ENCODE peak calls at places on chromosome 11, in seven cellular contexts. One of them, this sample, is unnamed. For H3K4me1, the result is how much of the 10 kb centered on the place peaks cover.

GRCh38 chr11:100727410-100727809 is 40.3 kb downstream of the ARHGAP42 start:
- DNase-seq in CD4-positive, CD25-positive, alpha-beta regulatory T cell: no peak
- DNase-seq in effector memory CD4-positive, alpha-beta T cell: no peak
- DNase-seq in GM23248: no peak
- DNase-seq in DND-41: no peak
- DNase-seq in H9: no peak
- DNase-seq in transverse colon: no peak
- DNase-seq in this sample: no peak

GRCh38 chr11:62233730-62234129 is 8.3 kb upstream of the SCGB1D2 start:
- DNase-seq in CD4-positive, CD25-positive, alpha-beta regulatory T cell: no peak
- DNase-seq in effector memory CD4-positive, alpha-beta T cell: no peak
- DNase-seq in GM23248: no peak
- DNase-seq in DND-41: no peak
- DNase-seq in H9: no peak
- DNase-seq in transverse colon: no peak
- DNase-seq in this sample: no peak

GRCh38 chr11:102243399-102243884 is 73.8 kb upstream of the BIRC3 start:
- DNase-seq in CD4-positive, CD25-positive, alpha-beta regulatory T cell: no peak
- DNase-seq in effector memory CD4-positive, alpha-beta T cell: no peak
- DNase-seq in GM23248: no peak
- DNase-seq in DND-41: no peak
- DNase-seq in H9: no peak
- DNase-seq in transverse colon: no peak
- DNase-seq in this sample: no peak

GRCh38 chr11:133785795-133786194 is 59.5 kb downstream of the SPATA19 start:
- DNase-seq in CD4-positive, CD25-positive, alpha-beta regulatory T cell: no peak
- DNase-seq in effector memory CD4-positive, alpha-beta T cell: no peak
- DNase-seq in GM23248: no peak
- DNase-seq in DND-41: no peak
- DNase-seq in H9: no peak
- DNase-seq in transverse colon: no peak
- DNase-seq in this sample: no peak

GRCh38 chr11:63510360-63511130 is 4.7 kb downstream of the LGALS12 start:
- DNase-seq in CD4-positive, CD25-positive, alpha-beta regulatory T cell: no peak
- DNase-seq in effector memory CD4-positive, alpha-beta T cell: no peak
- DNase-seq in GM23248: peak
- DNase-seq in DND-41: no peak
- DNase-seq in H9: no peak
- DNase-seq in transverse colon: no peak
- DNase-seq in this sample: no peak

GRCh38 chr11:78256962-78257361 is 68.2 kb downstream of the USP35 start:
- DNase-seq in CD4-positive, CD25-positive, alpha-beta regulatory T cell: no peak
- DNase-seq in effector memory CD4-positive, alpha-beta T cell: no peak
- DNase-seq in GM23248: peak
- DNase-seq in DND-41: no peak
- DNase-seq in H9: no peak
- DNase-seq in transverse colon: peak
- DNase-seq in this sample: no peak

GRCh38 chr11:96520939-96521338 is 131.1 kb downstream of the JRKL start:
- DNase-seq in CD4-positive, CD25-positive, alpha-beta regulatory T cell: no peak
- DNase-seq in effector memory CD4-positive, alpha-beta T cell: no peak
- DNase-seq in GM23248: no peak
- DNase-seq in DND-41: no peak
- DNase-seq in H9: no peak
- DNase-seq in transverse colon: no peak
- DNase-seq in this sample: no peak

GRCh38 chr11:116042125-116042524 is 537.9 kb upstream of the CADM1 start:
- DNase-seq in CD4-positive, CD25-positive, alpha-beta regulatory T cell: no peak
- DNase-seq in effector memory CD4-positive, alpha-beta T cell: no peak
- DNase-seq in GM23248: no peak
- DNase-seq in DND-41: no peak
- DNase-seq in H9: no peak
- DNase-seq in transverse colon: no peak
- DNase-seq in this sample: no peak

GRCh38 chr11:46380340-46381045 is 976 bp upstream of the MDK start:
- DNase-seq in CD4-positive, CD25-positive, alpha-beta regulatory T cell: peak
- DNase-seq in effector memory CD4-positive, alpha-beta T cell: peak
- DNase-seq in GM23248: peak
- DNase-seq in DND-41: peak
- DNase-seq in H9: peak
- DNase-seq in transverse colon: peak
- DNase-seq in this sample: peak

GRCh38 chr11:100512475-100512874 is 174.6 kb upstream of the ARHGAP42 start:
- DNase-seq in CD4-positive, CD25-positive, alpha-beta regulatory T cell: no peak
- DNase-seq in effector memory CD4-positive, alpha-beta T cell: no peak
- DNase-seq in GM23248: no peak
- DNase-seq in DND-41: no peak
- DNase-seq in H9: no peak
- DNase-seq in transverse colon: no peak
- DNase-seq in this sample: no peak

GRCh38 chr11:96219981-96220623 is 122.9 kb downstream of the MAML2 start:
- DNase-seq in CD4-positive, CD25-positive, alpha-beta regulatory T cell: no peak
- DNase-seq in effector memory CD4-positive, alpha-beta T cell: no peak
- DNase-seq in GM23248: peak
- DNase-seq in DND-41: peak
- DNase-seq in H9: no peak
- DNase-seq in transverse colon: no peak
- DNase-seq in this sample: no peak

GRCh38 chr11:3637201-3637600 is 4.6 kb downstream of the ART5 start:
- DNase-seq in CD4-positive, CD25-positive, alpha-beta regulatory T cell: no peak
- DNase-seq in effector memory CD4-positive, alpha-beta T cell: no peak
- DNase-seq in GM23248: no peak
- DNase-seq in DND-41: no peak
- DNase-seq in H9: no peak
- DNase-seq in transverse colon: no peak
- DNase-seq in this sample: no peak

GRCh38 chr11:61885166-61885778 is 6.1 kb downstream of the FADS3 start:
- DNase-seq in CD4-positive, CD25-positive, alpha-beta regulatory T cell: no peak
- DNase-seq in effector memory CD4-positive, alpha-beta T cell: no peak
- DNase-seq in GM23248: peak
- DNase-seq in DND-41: no peak
- DNase-seq in H9: no peak
- DNase-seq in transverse colon: no peak
- DNase-seq in this sample: no peak

GRCh38 chr11:25247336-25247735 is 750.5 kb downstream of the LUZP2 start:
- DNase-seq in CD4-positive, CD25-positive, alpha-beta regulatory T cell: no peak
- DNase-seq in effector memory CD4-positive, alpha-beta T cell: no peak
- DNase-seq in GM23248: no peak
- DNase-seq in DND-41: no peak
- DNase-seq in H9: no peak
- DNase-seq in transverse colon: no peak
- DNase-seq in this sample: no peak

DNA sequence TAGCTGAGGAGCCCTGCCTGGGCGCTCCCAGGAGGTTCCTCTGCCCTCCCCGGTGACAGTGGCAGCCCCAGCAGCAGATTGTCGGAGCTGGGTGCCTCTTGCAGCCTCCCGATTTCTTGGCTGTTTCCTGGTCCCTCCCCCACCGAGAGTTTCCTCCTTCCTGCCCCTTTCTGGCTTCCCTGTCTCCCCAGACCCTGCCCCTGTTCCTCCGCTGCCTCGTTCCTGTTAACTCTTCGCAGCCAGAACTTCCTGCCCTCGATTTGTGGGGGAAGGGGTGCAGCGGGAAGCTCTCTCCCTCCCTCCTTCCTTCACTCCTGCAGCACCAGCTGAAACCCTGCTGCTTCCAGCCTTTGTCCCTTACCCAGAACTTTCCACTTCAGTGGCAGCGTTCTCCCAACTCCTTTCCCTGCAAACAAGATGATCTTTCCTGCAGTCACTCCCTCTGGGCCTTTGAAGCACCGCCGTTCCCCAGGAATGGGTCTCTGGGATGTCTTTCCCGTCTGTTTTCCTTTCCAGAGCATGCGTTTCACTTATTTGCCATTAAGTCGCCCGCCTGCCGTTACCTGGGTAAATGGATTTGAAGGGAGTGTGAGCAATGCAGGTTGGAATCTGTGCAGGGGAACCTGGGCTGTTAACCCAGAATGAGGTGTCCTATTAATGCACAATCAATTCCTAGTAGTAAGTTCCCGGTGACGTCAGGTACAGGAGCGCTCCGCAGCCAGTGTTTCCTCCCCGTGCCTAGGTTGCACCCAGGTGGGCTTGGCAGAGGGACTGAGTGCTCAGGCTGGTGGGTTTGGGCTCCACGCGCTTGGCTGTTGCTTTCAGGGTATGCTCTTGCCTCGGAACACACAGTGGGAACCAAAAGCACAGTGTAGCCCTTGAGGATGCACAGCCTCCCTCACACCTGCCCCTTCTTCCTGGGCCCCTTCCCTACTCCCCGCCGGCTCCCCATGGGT is 4.3 kb downstream of the GRK2 start:
- DNase-seq in CD4-positive, CD25-positive, alpha-beta regulatory T cell: peak
- DNase-seq in effector memory CD4-positive, alpha-beta T cell: no peak
- DNase-seq in GM23248: no peak
- DNase-seq in DND-41: peak
- DNase-seq in H9: peak
- DNase-seq in transverse colon: peak
- DNase-seq in this sample: peak
- H3K4me1 ChIP-seq in CD4-positive, CD25-positive, alpha-beta regulatory T cell: half or more
- H3K4me1 ChIP-seq in effector memory CD4-positive, alpha-beta T cell: half or more
- H3K4me1 ChIP-seq in GM23248: under half
- H3K4me1 ChIP-seq in DND-41: half or more
- H3K4me1 ChIP-seq in H9: under half
- H3K4me1 ChIP-seq in transverse colon: half or more
- H3K4me1 ChIP-seq in this sample: half or more

GRCh38 chr11:10323793-10324170 is 18.9 kb downstream of the ADM start:
- DNase-seq in CD4-positive, CD25-positive, alpha-beta regulatory T cell: no peak
- DNase-seq in effector memory CD4-positive, alpha-beta T cell: no peak
- DNase-seq in GM23248: peak
- DNase-seq in DND-41: no peak
- DNase-seq in H9: no peak
- DNase-seq in transverse colon: no peak
- DNase-seq in this sample: no peak

GRCh38 chr11:10322401-10322800 is 17.5 kb downstream of the ADM start:
- DNase-seq in CD4-positive, CD25-positive, alpha-beta regulatory T cell: no peak
- DNase-seq in effector memory CD4-positive, alpha-beta T cell: no peak
- DNase-seq in GM23248: peak
- DNase-seq in DND-41: no peak
- DNase-seq in H9: no peak
- DNase-seq in transverse colon: no peak
- DNase-seq in this sample: no peak

GRCh38 chr11:10325398-10326079 is 20.7 kb downstream of the ADM start:
- DNase-seq in CD4-positive, CD25-positive, alpha-beta regulatory T cell: no peak
- DNase-seq in effector memory CD4-positive, alpha-beta T cell: no peak
- DNase-seq in GM23248: peak
- DNase-seq in DND-41: no peak
- DNase-seq in H9: no peak
- DNase-seq in transverse colon: no peak
- DNase-seq in this sample: no peak

GRCh38 chr11:10324474-10324873 is 19.6 kb downstream of the ADM start:
- DNase-seq in CD4-positive, CD25-positive, alpha-beta regulatory T cell: no peak
- DNase-seq in effector memory CD4-positive, alpha-beta T cell: no peak
- DNase-seq in GM23248: peak
- DNase-seq in DND-41: no peak
- DNase-seq in H9: no peak
- DNase-seq in transverse colon: no peak
- DNase-seq in this sample: no peak

GRCh38 chr11:10322830-10323792 is 18.2 kb downstream of the ADM start:
- DNase-seq in CD4-positive, CD25-positive, alpha-beta regulatory T cell: peak
- DNase-seq in effector memory CD4-positive, alpha-beta T cell: no peak
- DNase-seq in GM23248: peak
- DNase-seq in DND-41: peak
- DNase-seq in H9: no peak
- DNase-seq in transverse colon: peak
- DNase-seq in this sample: peak
- H3K27ac ChIP-seq in CD4-positive, CD25-positive, alpha-beta regulatory T cell: no peak
- H3K27ac ChIP-seq in effector memory CD4-positive, alpha-beta T cell: no peak
- H3K27ac ChIP-seq in GM23248: peak
- H3K27ac ChIP-seq in DND-41: no peak
- H3K27ac ChIP-seq in H9: no peak
- H3K27ac ChIP-seq in transverse colon: peak
- H3K27ac ChIP-seq in this sample: no peak

DNA sequence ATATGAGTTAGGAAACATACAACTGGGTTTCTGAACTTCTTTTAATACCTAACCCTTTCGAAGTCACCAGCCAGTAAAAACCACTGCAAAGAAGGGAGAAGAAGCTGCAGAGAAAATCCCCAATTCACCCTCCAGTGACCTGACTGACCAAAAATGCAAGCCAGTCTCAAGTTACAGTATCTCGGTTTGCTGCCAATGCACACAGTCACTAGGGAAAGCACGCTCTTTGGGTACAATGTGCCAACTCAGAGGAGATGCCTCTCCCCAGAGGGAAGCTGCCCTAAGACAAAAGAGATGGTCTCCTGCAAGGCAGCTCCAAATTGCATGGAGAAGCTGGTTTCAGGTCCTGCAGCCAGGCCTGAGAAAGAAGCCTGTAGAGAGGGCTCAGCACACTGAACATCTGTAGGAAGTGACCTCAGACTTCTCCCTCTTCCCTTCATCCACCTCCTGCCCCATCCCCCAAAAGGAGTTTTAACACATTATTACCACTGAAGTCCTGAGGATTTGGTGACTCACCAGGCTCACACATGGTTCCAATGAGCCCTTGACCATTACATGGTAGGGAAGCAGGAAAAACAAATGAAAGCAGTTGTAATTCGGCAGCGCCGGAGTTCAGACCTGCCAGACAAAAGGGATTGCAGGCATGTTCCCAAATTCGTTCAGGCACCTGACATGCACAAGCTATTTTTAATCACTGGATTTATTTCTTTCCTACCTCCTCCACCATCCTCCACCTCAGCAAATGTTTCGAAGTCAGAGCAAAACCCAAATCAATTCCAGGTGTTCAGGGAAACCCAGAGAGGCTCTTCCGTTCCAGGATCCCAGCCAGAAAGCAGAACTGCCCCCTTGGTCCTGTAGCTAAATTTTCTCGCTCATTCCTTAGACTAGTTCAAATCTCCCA is 90.1 kb downstream of the ETS1 start:
- DNase-seq in CD4-positive, CD25-positive, alpha-beta regulatory T cell: no peak
- DNase-seq in effector memory CD4-positive, alpha-beta T cell: no peak
- DNase-seq in GM23248: peak
- DNase-seq in DND-41: no peak
- DNase-seq in H9: peak
- DNase-seq in transverse colon: no peak
- DNase-seq in this sample: peak
- H3K4me1 ChIP-seq in CD4-positive, CD25-positive, alpha-beta regulatory T cell: half or more
- H3K4me1 ChIP-seq in effector memory CD4-positive, alpha-beta T cell: half or more
- H3K4me1 ChIP-seq in GM23248: half or more
- H3K4me1 ChIP-seq in DND-41: half or more
- H3K4me1 ChIP-seq in H9: under half
- H3K4me1 ChIP-seq in transverse colon: half or more
- H3K4me1 ChIP-seq in this sample: half or more

GRCh38 chr11:74464746-74465145 is 2.6 kb downstream of the KCNE3 start:
- DNase-seq in CD4-positive, CD25-positive, alpha-beta regulatory T cell: no peak
- DNase-seq in effector memory CD4-positive, alpha-beta T cell: no peak
- DNase-seq in GM23248: no peak
- DNase-seq in DND-41: no peak
- DNase-seq in H9: peak
- DNase-seq in transverse colon: no peak
- DNase-seq in this sample: no peak

GRCh38 chr11:74468058-74468457 is 709 bp upstream of the KCNE3 start:
- DNase-seq in CD4-positive, CD25-positive, alpha-beta regulatory T cell: no peak
- DNase-seq in effector memory CD4-positive, alpha-beta T cell: no peak
- DNase-seq in GM23248: no peak
- DNase-seq in DND-41: no peak
- DNase-seq in H9: no peak
- DNase-seq in transverse colon: no peak
- DNase-seq in this sample: no peak

GRCh38 chr11:74465291-74465708 is 2.0 kb downstream of the KCNE3 start:
- DNase-seq in CD4-positive, CD25-positive, alpha-beta regulatory T cell: no peak
- DNase-seq in effector memory CD4-positive, alpha-beta T cell: no peak
- DNase-seq in GM23248: no peak
- DNase-seq in DND-41: no peak
- DNase-seq in H9: no peak
- DNase-seq in transverse colon: peak
- DNase-seq in this sample: no peak

GRCh38 chr11:74468521-74469280 is 1.4 kb upstream of the KCNE3 start:
- DNase-seq in CD4-positive, CD25-positive, alpha-beta regulatory T cell: no peak
- DNase-seq in effector memory CD4-positive, alpha-beta T cell: no peak
- DNase-seq in GM23248: peak
- DNase-seq in DND-41: no peak
- DNase-seq in H9: no peak
- DNase-seq in transverse colon: no peak
- DNase-seq in this sample: no peak

GRCh38 chr11:74466916-74467885 is at the start of gene KCNE3:
- DNase-seq in CD4-positive, CD25-positive, alpha-beta regulatory T cell: no peak
- DNase-seq in effector memory CD4-positive, alpha-beta T cell: no peak
- DNase-seq in GM23248: peak
- DNase-seq in DND-41: no peak
- DNase-seq in H9: peak
- DNase-seq in transverse colon: peak
- DNase-seq in this sample: no peak
- H3K27ac ChIP-seq in CD4-positive, CD25-positive, alpha-beta regulatory T cell: no peak
- H3K27ac ChIP-seq in effector memory CD4-positive, alpha-beta T cell: no peak
- H3K27ac ChIP-seq in GM23248: no peak
- H3K27ac ChIP-seq in DND-41: no peak
- H3K27ac ChIP-seq in H9: no peak
- H3K27ac ChIP-seq in transverse colon: peak
- H3K27ac ChIP-seq in this sample: no peak

This sample was measured in CD4-positive, alpha-beta memory T cell.